ENCODE peak calls at places on chromosomes 7 and 10, in nine cellular contexts. P, A, C, D, B, R, Y, L and J are unnamed samples.

GRCh38 chr7:17989546-17989945 is 38.1 kb downstream of the PRPS1L1 start:
- DNase-seq in P (peak; percentile 42), A (no peak), C (no peak), D (peak; percentile 15), B (no peak), R (peak; percentile 18), Y (peak; percentile 36), L (no peak), J (no peak)

GRCh38 chr7:149209518-149210269 is 14.3 kb downstream of the ZNF282 start:
- DNase-seq in P (peak; percentile 80), A (peak; percentile 23), C (no peak), D (peak; percentile 53), B (peak; percentile 11), R (peak; percentile 82), Y (peak; percentile 80), L (peak; percentile 80), J (no peak)

GRCh38 chr10:17981766-17982380 is 30.2 kb downstream of the SLC39A12 start:
- DNase-seq in P (peak; percentile 90), A (no peak), C (peak; percentile 54), D (no peak), B (no peak), R (no peak), Y (peak; percentile 92), L (peak; percentile 80), J (no peak)

GRCh38 chr10:46033602-46034011 is 3.2 kb upstream of the NCOA4 start:
- DNase-seq in P (peak; percentile 94), A (no peak), C (peak; percentile 76), D (no peak), B (no peak), R (no peak), Y (peak; percentile 89), L (peak; percentile 80), J (no peak)

GRCh38 chr10:112815238-112816032 is 134.6 kb upstream of the TCF7L2 start:
- DNase-seq in P (peak; percentile 88), A (no peak), C (peak; percentile 30), D (no peak), B (no peak), R (peak; percentile 12), Y (peak; percentile 88), L (peak; percentile 69), J (no peak)

GRCh38 chr7:223861-224260 is 31.5 kb downstream of the FAM20C start:
- DNase-seq in P (no peak), A (no peak), C (no peak), D (no peak), B (no peak), R (no peak), Y (no peak), L (no peak), J (no peak)

GRCh38 chr10:76036410-76036940 is 605.1 kb downstream of the LRMDA start:
- DNase-seq in P (peak; percentile 67), A (no peak), C (peak; percentile 3), D (peak; percentile 69), B (no peak), R (peak; percentile 68), Y (peak; percentile 52), L (peak; percentile 48), J (peak; percentile 82)

GRCh38 chr10:115417585-115418265 is 324.6 kb downstream of the ATRNL1 start:
- DNase-seq in P (peak; percentile 62), A (peak; percentile 9), C (peak; percentile 3), D (no peak), B (no peak), R (peak; percentile 1), Y (peak; percentile 61), L (peak; percentile 18), J (no peak)

GRCh38 chr10:30028006-30028441 is 31.4 kb downstream of the JCAD start:
- DNase-seq in P (no peak), A (no peak), C (no peak), D (peak; percentile 23), B (no peak), R (no peak), Y (no peak), L (no peak), J (peak; percentile 16)

GRCh38 chr7:158935062-158935461 is 78.7 kb downstream of the DYNC2I1 start:
- DNase-seq in P (no peak), A (no peak), C (no peak), D (no peak), B (no peak), R (no peak), Y (no peak), L (no peak), J (no peak)

GRCh38 chr10:52128056-52128683 is 185.9 kb upstream of the DKK1 start:
- DNase-seq in P (no peak), A (peak; percentile 27), C (no peak), D (no peak), B (no peak), R (no peak), Y (no peak), L (no peak), J (no peak)

GRCh38 chr7:12674861-12675260 is 12.6 kb upstream of the ARL4A start:
- DNase-seq in P (peak; percentile 50), A (no peak), C (no peak), D (peak; percentile 18), B (peak; percentile 31), R (peak; percentile 61), Y (peak; percentile 36), L (no peak), J (no peak)

GRCh38 chr10:68561804-68562649 is 1.9 kb downstream of the TET1 start:
- DNase-seq in P (peak; percentile 45), A (peak; percentile 42), C (no peak), D (no peak), B (no peak), R (peak; percentile 83), Y (peak; percentile 52), L (no peak), J (no peak)

GRCh38 chr7:67854784-67855183 is 858.2 kb downstream of the TYW1 start:
- DNase-seq in P (no peak), A (no peak), C (no peak), D (no peak), B (no peak), R (no peak), Y (no peak), L (no peak), J (no peak)

GRCh38 chr10:109374215-109374614 is 549.1 kb downstream of the XPNPEP1 start:
- DNase-seq in P (peak; percentile 87), A (no peak), C (peak; percentile 29), D (no peak), B (no peak), R (no peak), Y (peak; percentile 91), L (peak; percentile 87), J (no peak)

GRCh38 chr10:122224159-122224558 is 46.9 kb upstream of the BTBD16 start:
- DNase-seq in P (no peak), A (no peak), C (no peak), D (no peak), B (no peak), R (no peak), Y (no peak), L (no peak), J (no peak)

GRCh38 chr10:21032587-21033319 is 135.6 kb upstream of the NEBL start:
- DNase-seq in P (no peak), A (no peak), C (no peak), D (no peak), B (no peak), R (no peak), Y (no peak), L (no peak), J (no peak)

GRCh38 chr10:68633281-68633680 is 73.1 kb downstream of the TET1 start:
- DNase-seq in P (no peak), A (no peak), C (no peak), D (no peak), B (no peak), R (no peak), Y (no peak), L (no peak), J (no peak)

GRCh38 chr10:67809107-67809506 is 28.9 kb downstream of the DNAJC12 start:
- DNase-seq in P (no peak), A (no peak), C (no peak), D (no peak), B (no peak), R (no peak), Y (no peak), L (no peak), J (no peak)

GRCh38 chr7:63925626-63926460 is 72.8 kb upstream of the ZNF722 start:
- DNase-seq in P (no peak), A (no peak), C (no peak), D (peak; percentile 94), B (peak; percentile 96), R (peak; percentile 81), Y (no peak), L (no peak), J (peak; percentile 93)

GRCh38 chr10:130914377-130914776 is 397.1 kb downstream of the TCERG1L start:
- DNase-seq in P (no peak), A (no peak), C (no peak), D (no peak), B (no peak), R (no peak), Y (no peak), L (no peak), J (no peak)